ENCODE peak calls at places on chromosome 11, in eight cellular contexts. N, W, X, Z, K, R, I and V are unnamed samples.

GRCh38 chr11:6502382-6502781 is 5.3 kb downstream of the DNHD1 start:
- DNase-seq in N (no peak), W (no peak), X (no peak), Z (no peak), K (no peak), R (no peak), I (no peak), V (no peak)

GRCh38 chr11:67274768-67275605 is 8.7 kb downstream of the GRK2 start:
- DNase-seq in N (peak; percentile 93), W (no peak), X (no peak), Z (no peak), K (no peak), R (no peak), I (peak; percentile 29), V (no peak)

GRCh38 chr11:122723576-122723975 is 68.1 kb downstream of the UBASH3B start:
- DNase-seq in N (no peak), W (no peak), X (no peak), Z (no peak), K (no peak), R (no peak), I (no peak), V (no peak)

GRCh38 chr11:68328374-68329091 is 16.1 kb downstream of the LRP5 start:
- DNase-seq in N (no peak), W (peak; percentile 51), X (no peak), Z (peak; percentile 87), K (no peak), R (peak; percentile 84), I (peak; percentile 70), V (no peak)

GRCh38 chr11:74748211-74749126 is at the start of gene RNF169:
- DNase-seq in N (peak; percentile 97), W (peak; percentile 94), X (peak; percentile 89), Z (peak; percentile 97), K (peak; percentile 95), R (peak; percentile 98), I (peak; percentile 94), V (peak; percentile 98)

GRCh38 chr11:121595717-121596156 is 143.0 kb upstream of the SORL1-AS1 start:
- DNase-seq in N (no peak), W (no peak), X (no peak), Z (no peak), K (no peak), R (no peak), I (no peak), V (no peak)

GRCh38 chr11:45805305-45806071 is 539 bp downstream of the SLC35C1 start:
- DNase-seq in N (peak; percentile 86), W (peak; percentile 34), X (no peak), Z (no peak), K (no peak), R (peak; percentile 59), I (no peak), V (peak; percentile 80)

GRCh38 chr11:65489061-65489705 is 9.7 kb upstream of the MALAT1 start:
- DNase-seq in N (no peak), W (no peak), X (no peak), Z (no peak), K (no peak), R (peak; percentile 53), I (peak; percentile 60), V (peak; percentile 78)

GRCh38 chr11:44596541-44597276 is 31.2 kb downstream of the CD82 start:
- DNase-seq in N (no peak), W (no peak), X (peak; percentile 58), Z (no peak), K (no peak), R (no peak), I (no peak), V (no peak)

GRCh38 chr11:83007909-83008580 is 63.7 kb downstream of the RAB30 start:
- DNase-seq in N (peak; percentile 79), W (peak; percentile 73), X (no peak), Z (peak; percentile 72), K (no peak), R (peak; percentile 94), I (peak; percentile 68), V (no peak)

GRCh38 chr11:74019104-74019738 is 10.3 kb upstream of the UCP3 start:
- DNase-seq in N (no peak), W (peak; percentile 69), X (no peak), Z (no peak), K (no peak), R (no peak), I (no peak), V (no peak)

DNA sequence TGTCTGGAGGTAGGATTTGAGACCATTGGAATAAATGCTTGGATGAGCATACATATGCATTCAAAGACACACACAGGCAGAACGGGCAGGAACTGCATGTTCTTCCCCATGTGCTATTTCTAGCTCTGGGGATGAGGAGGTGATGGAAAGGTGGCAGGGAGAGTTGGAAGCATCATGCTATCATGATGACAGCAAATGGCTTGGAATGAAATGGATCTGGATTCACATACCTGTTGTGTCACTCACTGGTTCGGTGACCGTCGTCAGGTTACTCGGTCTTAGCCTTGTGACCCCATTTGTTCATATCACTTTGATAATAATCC is 627.9 kb upstream of the KIRREL3 start:
- DNase-seq in N (no peak), W (no peak), X (no peak), Z (no peak), K (no peak), R (no peak), I (no peak), V (no peak)
- TF ChIP-seq POLR2AphosphoS5 in N (no peak), W (no peak), X (no peak), Z (no peak), K (no peak), R (no peak), I (no peak), V (no peak)

GRCh38 chr11:13280323-13280722 is 2.7 kb downstream of the BMAL1 start:
- DNase-seq in N (no peak), W (no peak), X (no peak), Z (no peak), K (no peak), R (no peak), I (no peak), V (no peak)

GRCh38 chr11:13279487-13279834 is 1.9 kb downstream of the BMAL1 start:
- DNase-seq in N (no peak), W (no peak), X (no peak), Z (no peak), K (no peak), R (no peak), I (no peak), V (no peak)

GRCh38 chr11:13276852-13277718 is 505 bp upstream of the BMAL1 start:
- DNase-seq in N (peak; percentile 98), W (peak; percentile 97), X (peak; percentile 96), Z (peak; percentile 99), K (peak; percentile 96), R (peak; percentile 98), I (peak; percentile 98), V (peak; percentile 99)

GRCh38 chr11:13277719-13278619 is at the start of gene BMAL1:
- DNase-seq in N (peak; percentile 96), W (peak; percentile 57), X (peak; percentile 34), Z (peak; percentile 78), K (peak; percentile 38), R (no peak), I (peak; percentile 69), V (peak; percentile 85)

DNA sequence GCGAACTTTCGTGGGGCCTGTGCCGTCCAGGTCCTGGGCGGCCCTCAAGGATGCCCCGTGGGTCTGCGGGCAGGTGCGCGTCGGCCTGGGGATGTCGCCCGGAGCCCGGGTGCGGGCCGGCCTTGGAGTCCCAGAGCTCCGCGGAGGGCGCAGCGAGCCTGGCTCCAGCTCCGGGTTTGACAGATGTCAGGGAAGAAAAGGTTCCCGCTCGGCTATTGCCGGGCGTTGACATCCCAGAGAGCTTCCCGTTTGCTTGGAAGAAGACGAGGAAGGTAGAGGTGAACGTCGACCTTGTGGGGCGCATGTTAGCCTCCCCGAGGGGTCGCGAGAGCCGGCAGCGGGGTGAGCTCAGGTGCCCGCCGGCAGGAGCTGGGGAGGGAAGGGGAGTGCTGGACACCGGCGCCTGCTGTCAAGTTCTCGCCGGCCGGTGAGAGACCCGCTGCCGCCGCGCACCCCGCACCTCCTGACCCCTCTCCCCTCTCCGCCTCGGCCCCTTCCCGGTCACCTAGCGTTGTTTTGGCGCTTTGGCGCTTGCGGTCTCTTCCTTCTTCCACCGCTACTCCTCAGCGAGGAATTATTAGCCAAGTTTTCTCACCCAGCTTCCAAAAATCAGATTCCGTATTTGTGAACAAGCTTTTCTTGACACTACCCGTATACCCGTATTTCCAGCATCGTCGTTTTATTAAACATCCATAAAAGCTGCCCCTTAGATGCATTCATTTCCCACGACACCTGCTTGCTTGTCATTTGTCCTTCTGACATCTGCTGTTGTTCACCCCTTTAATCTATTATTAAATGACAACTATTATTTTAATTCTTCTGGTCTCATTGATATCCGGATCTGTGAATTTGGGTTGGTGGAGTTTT is 1.3 kb downstream of the BMAL1 start:
- DNase-seq in N (peak; percentile 87), W (no peak), X (peak; percentile 20), Z (peak; percentile 59), K (peak; percentile 10), R (peak; percentile 11), I (peak; percentile 26), V (no peak)
- TF ChIP-seq POLR2AphosphoS5 in N (no peak), W (no peak), X (no peak), Z (no peak), K (no peak), R (no peak), I (no peak), V (no peak)

GRCh38 chr11:12116425-12117032 is 6.1 kb downstream of the MICAL2 start:
- DNase-seq in N (no peak), W (no peak), X (no peak), Z (no peak), K (no peak), R (no peak), I (no peak), V (no peak)

GRCh38 chr11:12112150-12112520 is 1.7 kb downstream of the MICAL2 start:
- DNase-seq in N (no peak), W (no peak), X (no peak), Z (no peak), K (no peak), R (no peak), I (no peak), V (no peak)

GRCh38 chr11:12112731-12113130 is 2.3 kb downstream of the MICAL2 start:
- DNase-seq in N (no peak), W (no peak), X (no peak), Z (no peak), K (no peak), R (no peak), I (no peak), V (no peak)

GRCh38 chr11:12113294-12113693 is 2.9 kb downstream of the MICAL2 start:
- DNase-seq in N (no peak), W (no peak), X (no peak), Z (no peak), K (no peak), R (no peak), I (no peak), V (no peak)

DNA sequence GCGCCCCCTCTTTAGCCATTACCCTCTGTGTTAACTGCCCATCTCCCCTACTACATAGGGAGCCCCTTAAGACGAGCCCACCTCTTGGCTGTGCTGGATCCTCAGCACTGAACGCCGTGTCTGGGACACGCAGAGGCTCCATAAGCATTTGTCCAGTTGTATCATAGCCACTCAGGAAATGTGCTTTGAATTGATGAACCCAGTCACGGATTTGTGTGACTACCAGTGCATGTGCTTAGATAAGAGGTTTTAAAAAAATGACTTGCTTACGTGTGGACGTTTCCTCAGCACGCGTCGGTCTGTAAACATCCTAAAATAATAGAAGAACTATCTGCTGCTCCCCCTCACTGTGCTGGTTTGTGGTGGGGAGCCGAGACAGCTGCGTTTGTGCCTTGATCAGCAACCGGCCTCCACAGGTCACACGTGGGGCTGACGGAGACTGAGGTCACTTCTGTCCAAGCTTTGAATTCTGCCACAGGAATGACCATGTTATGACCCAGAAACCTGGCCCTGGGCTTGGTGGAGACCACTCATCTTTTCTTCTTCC is 4.2 kb downstream of the MICAL2 start:
- DNase-seq in N (no peak), W (no peak), X (no peak), Z (no peak), K (no peak), R (peak; percentile 52), I (no peak), V (no peak)
- TF ChIP-seq POLR2AphosphoS5 in N (no peak), W (peak; percentile 32), X (no peak), Z (no peak), K (no peak), R (no peak), I (no peak), V (no peak)

GRCh38 chr11:63858628-63859550 is 20.0 kb downstream of the MARK2 start:
- DNase-seq in N (peak; percentile 64), W (peak; percentile 43), X (no peak), Z (no peak), K (no peak), R (peak; percentile 80), I (peak; percentile 42), V (no peak)
- TF ChIP-seq POLR2AphosphoS5 in N (no peak), W (no peak), X (no peak), Z (no peak), K (no peak), R (no peak), I (no peak), V (no peak)